ENCODE peak calls at places on chromosomes 16 and 17, in four cellular contexts. One of them, this sample, is unnamed.
A peak's percentile ranks its signal among the peaks of the same experiment; 100 is the strongest.

GRCh38 chr16:49748322-49748721 is 107.6 kb downstream of the ZNF423 start:
- DNase-seq in NCI-H1048: no peak
- DNase-seq in CD4-positive, alpha-beta memory T cell: no peak
- DNase-seq in RKO: no peak
- DNase-seq in this sample: peak; percentile 73

GRCh38 chr17:29927546-29927945 is 2.5 kb downstream of the SSH2 start:
- DNase-seq in CD4-positive, alpha-beta memory T cell: no peak
- DNase-seq in RKO: no peak
- DNase-seq in NCI-H1048: no peak
- DNase-seq in this sample: peak; percentile 3

GRCh38 chr17:78624461-78625216 is 47.4 kb upstream of the DNAH17 start:
- DNase-seq in NCI-H1048: peak; percentile 53
- DNase-seq in CD4-positive, alpha-beta memory T cell: no peak
- DNase-seq in RKO: no peak
- DNase-seq in this sample: no peak

GRCh38 chr16:70747703-70748631 is 53.0 kb downstream of the VAC14 start:
- DNase-seq in NCI-H1048: no peak
- DNase-seq in RKO: no peak
- DNase-seq in CD4-positive, alpha-beta memory T cell: no peak
- DNase-seq in this sample: peak; percentile 48

GRCh38 chr17:51627776-51628175 is 367.4 kb downstream of the UTP18 start:
- DNase-seq in NCI-H1048: no peak
- DNase-seq in CD4-positive, alpha-beta memory T cell: no peak
- DNase-seq in RKO: no peak
- DNase-seq in this sample: no peak

GRCh38 chr17:60039096-60039495 is 39.6 kb downstream of the HEATR6 start:
- DNase-seq in NCI-H1048: no peak
- DNase-seq in RKO: no peak
- DNase-seq in CD4-positive, alpha-beta memory T cell: no peak
- DNase-seq in this sample: peak; percentile 12

GRCh38 chr17:31653710-31654109 is 205.3 kb downstream of the COPRS start:
- DNase-seq in NCI-H1048: no peak
- DNase-seq in CD4-positive, alpha-beta memory T cell: no peak
- DNase-seq in RKO: no peak
- DNase-seq in this sample: no peak

GRCh38 chr16:89615596-89616090 is 2.2 kb downstream of the DPEP1 start:
- DNase-seq in RKO: no peak
- DNase-seq in NCI-H1048: no peak
- DNase-seq in CD4-positive, alpha-beta memory T cell: no peak
- DNase-seq in this sample: no peak

GRCh38 chr17:72345083-72345482 is 224.3 kb downstream of the SOX9 start:
- DNase-seq in NCI-H1048: no peak
- DNase-seq in CD4-positive, alpha-beta memory T cell: no peak
- DNase-seq in RKO: no peak
- DNase-seq in this sample: no peak

GRCh38 chr17:11986179-11986938 is 10.9 kb downstream of the ZNF18 start:
- DNase-seq in RKO: no peak
- DNase-seq in NCI-H1048: no peak
- DNase-seq in CD4-positive, alpha-beta memory T cell: no peak
- DNase-seq in this sample: peak; percentile 45

GRCh38 chr16:49463529-49463928 is 89.9 kb downstream of the C16orf78 start:
- DNase-seq in NCI-H1048: no peak
- DNase-seq in RKO: no peak
- DNase-seq in CD4-positive, alpha-beta memory T cell: peak; percentile 82
- DNase-seq in this sample: no peak

GRCh38 chr16:73143681-73144370 is 95.9 kb upstream of the ZFHX3 start:
- DNase-seq in NCI-H1048: no peak
- DNase-seq in RKO: no peak
- DNase-seq in CD4-positive, alpha-beta memory T cell: no peak
- DNase-seq in this sample: no peak

GRCh38 chr17:69069289-69069688 is 8.6 kb upstream of the ABCA9 start:
- DNase-seq in CD4-positive, alpha-beta memory T cell: no peak
- DNase-seq in RKO: no peak
- DNase-seq in NCI-H1048: no peak
- DNase-seq in this sample: no peak

GRCh38 chr16:75589301-75589700 is 23.1 kb downstream of the GABARAPL2 start:
- DNase-seq in RKO: no peak
- DNase-seq in NCI-H1048: no peak
- DNase-seq in CD4-positive, alpha-beta memory T cell: no peak
- DNase-seq in this sample: no peak

This sample was measured in astrocyte.